ENCODE peak calls at places on chromosomes 7 and 10, in eight cellular contexts. J is GM03348; C is thoracic aorta; U is MV-4-11; R is stimulated activated CD4-positive, alpha-beta T cell treated with anti-CD3 and anti-CD28 coated beads, Interleukin-12 subunit alpha, Interleukin-12 subunit beta, amount 100 ng/mL, for 24 hours; L is neural crest cell; A is GM23338; X is activated T-helper 1 cell treated with anti-CD3 and anti-CD28 coated beads, Interleukin-12 subunit alpha, Interleukin-12 subunit beta, Interleukin-2, Interleukin-4 antibody, amounts not matched to agents 30 ng/mL and 10 ng/mL and 1 ng/mL, durations not matched to agents 14 hours and 24 hours and 36 hours. V is an unnamed sample.

GRCh38 chr7:157235357-157236018 is 96.8 kb downstream of the UBE3C start:
- DNase-seq in J (peak), C (no peak), U (no peak), R (no peak), L (no peak), A (no peak), X (no peak), V (no peak)

GRCh38 chr10:9158675-9159074 is 1104.2 kb downstream of the GATA3 start:
- DNase-seq in J (no peak), C (no peak), U (no peak), R (no peak), L (no peak), A (no peak), X (no peak), V (no peak)

GRCh38 chr10:110399163-110400094 is 94.7 kb upstream of the SMNDC1 start:
- DNase-seq in J (peak), C (no peak), U (no peak), R (no peak), L (no peak), A (no peak), X (no peak), V (no peak)

GRCh38 chr7:73827568-73828106 is 3.2 kb upstream of the CLDN4 start:
- DNase-seq in J (no peak), C (no peak), U (no peak), R (no peak), L (no peak), A (peak), X (no peak), V (peak)

GRCh38 chr10:74103560-74104248 is 46.9 kb downstream of the AP3M1 start:
- DNase-seq in J (peak), C (no peak), U (peak), R (no peak), L (no peak), A (peak), X (no peak), V (peak)

GRCh38 chr10:3537518-3537917 is 247.5 kb downstream of the KLF6 start:
- DNase-seq in J (no peak), C (no peak), U (no peak), R (no peak), L (no peak), A (no peak), X (no peak), V (no peak)

GRCh38 chr7:50349963-50350944 is 45.7 kb downstream of the IKZF1 start:
- DNase-seq in J (no peak), C (no peak), U (peak), R (peak), L (no peak), A (no peak), X (peak), V (no peak)

GRCh38 chr10:62352356-62352963 is 21.7 kb upstream of the ZNF365 start:
- DNase-seq in J (peak), C (no peak), U (no peak), R (no peak), L (no peak), A (no peak), X (no peak), V (no peak)

GRCh38 chr7:108497082-108497725 is 28.7 kb downstream of the PNPLA8 start:
- DNase-seq in J (peak), C (no peak), U (peak), R (no peak), L (peak), A (peak), X (peak), V (peak)

GRCh38 chr10:100370561-100370975 is 23.5 kb downstream of the SCD start:
- DNase-seq in J (peak), C (no peak), U (peak), R (no peak), L (no peak), A (no peak), X (peak), V (no peak)

GRCh38 chr7:66859794-66860645 is 61.0 kb upstream of the TMEM248 start:
- DNase-seq in J (no peak), C (no peak), U (no peak), R (no peak), L (no peak), A (peak), X (peak), V (no peak)

GRCh38 chr7:36809064-36809463 is 84.8 kb upstream of the AOAH start:
- DNase-seq in J (no peak), C (no peak), U (no peak), R (no peak), L (no peak), A (no peak), X (no peak), V (no peak)

GRCh38 chr7:17528636-17529035 is 230.2 kb downstream of the AHR start:
- DNase-seq in J (no peak), C (no peak), U (no peak), R (no peak), L (no peak), A (no peak), X (no peak), V (no peak)

GRCh38 chr7:155496267-155497005 is 38.5 kb downstream of the EN2 start:
- DNase-seq in J (no peak), C (no peak), U (no peak), R (no peak), L (no peak), A (no peak), X (no peak), V (no peak)

GRCh38 chr10:35336084-35336831 is at the start of gene CCNY:
- DNase-seq in J (peak), C (peak), U (peak), R (peak), L (peak), A (peak), X (peak), V (peak)

GRCh38 chr10:132096223-132096622 is 30.5 kb downstream of the JAKMIP3 start:
- DNase-seq in J (no peak), C (no peak), U (peak), R (no peak), L (no peak), A (no peak), X (peak), V (no peak)

GRCh38 chr7:6380310-6381095 is 67.3 kb downstream of the DAGLB start:
- DNase-seq in J (no peak), C (no peak), U (no peak), R (no peak), L (no peak), A (no peak), X (no peak), V (no peak)

GRCh38 chr7:105212236-105212635 is 176.5 kb downstream of the SRPK2 start:
- DNase-seq in J (no peak), C (no peak), U (no peak), R (no peak), L (no peak), A (no peak), X (no peak), V (no peak)

GRCh38 chr10:119231654-119232053 is 24.3 kb downstream of the GRK5 start:
- DNase-seq in J (no peak), C (no peak), U (no peak), R (no peak), L (no peak), A (no peak), X (no peak), V (no peak)

GRCh38 chr7:156380261-156380660 is 260.3 kb upstream of the RNF32 start:
- DNase-seq in J (no peak), C (no peak), U (no peak), R (no peak), L (no peak), A (no peak), X (no peak), V (no peak)

GRCh38 chr7:70598976-70599375 is 533.0 kb upstream of the GALNT17 start:
- DNase-seq in J (peak), C (no peak), U (no peak), R (no peak), L (no peak), A (no peak), X (no peak), V (no peak)

V was measured in cerebellum.